ENCODE peak calls at places on chromosomes 1 and 21, in seven cellular contexts. K is left cardiac atrium, J is HTR-8/SVneo, I is astrocyte of the spinal cord, B is islet precursor cell, W is progenitor cell of endocrine pancreas, U is HuH-7. L is an unnamed sample.

GRCh38 chr1:8562881-8563865 is 245.3 kb downstream of the SLC45A1 start:
- DNase-seq in I (no peak), B (no peak), W (no peak), K (no peak), J (no peak), U (no peak), L (peak)

GRCh38 chr1:225610539-225610938 is 42.4 kb downstream of the ENAH start:
- DNase-seq in J (no peak), I (no peak), W (no peak), B (no peak), K (no peak), U (no peak), L (no peak)

GRCh38 chr21:42403611-42404231 is at the start of gene UBASH3A:
- DNase-seq in I (no peak), W (no peak), B (no peak), U (no peak), K (no peak), J (no peak), L (no peak)

GRCh38 chr21:37829043-37829442 is 87.2 kb downstream of the KCNJ6 start:
- DNase-seq in I (no peak), J (no peak), B (no peak), W (no peak), U (no peak), K (no peak), L (no peak)

GRCh38 chr1:168190284-168190884 is 11.6 kb downstream of the TIPRL start:
- DNase-seq in I (no peak), J (no peak), B (no peak), K (no peak), U (no peak), W (no peak), L (no peak)

GRCh38 chr1:19920132-19920710 is 3.2 kb downstream of the PLA2G2E start:
- DNase-seq in K (no peak), I (no peak), J (no peak), U (no peak), B (no peak), W (no peak), L (no peak)

GRCh38 chr21:46354518-46354917 is 30.6 kb downstream of the PCNT start:
- DNase-seq in W (no peak), B (no peak), K (no peak), J (no peak), I (no peak), U (no peak), L (no peak)

GRCh38 chr1:167996266-167996665 is 59.4 kb upstream of the MPC2 start:
- DNase-seq in W (no peak), B (no peak), U (no peak), K (no peak), I (no peak), J (no peak), L (no peak)

GRCh38 chr1:7333576-7333975 is 437.5 kb upstream of the VAMP3 start:
- DNase-seq in W (no peak), B (peak), K (no peak), I (no peak), U (no peak), J (no peak), L (no peak)

GRCh38 chr1:68904472-68904871 is 407.6 kb upstream of the DEPDC1 start:
- DNase-seq in B (no peak), U (no peak), I (peak), W (no peak), K (no peak), J (no peak), L (peak)

GRCh38 chr1:55214903-55215193 is 316 bp downstream of the USP24 start:
- DNase-seq in W (peak), J (no peak), U (peak), I (peak), B (peak), K (peak), L (peak)

GRCh38 chr1:30635386-30635975 is 87.9 kb downstream of the MATN1 start:
- DNase-seq in K (no peak), U (no peak), I (no peak), B (no peak), J (no peak), W (no peak), L (no peak)

L was measured in renal cortical epithelial cell.